ENCODE peak calls at places on chromosomes 13 and 19, in seven cellular contexts. D is astrocyte of the cerebellum; T is CD8-positive, alpha-beta T cell; P is bronchial epithelial cell; K is astrocyte of the spinal cord; S is adrenal gland; I is heart left ventricle. L is an unnamed sample.

GRCh38 chr19:16157601-16158000 is 14.1 kb downstream of the HSH2D start:
- DNase-seq in S (no peak), K (no peak), T (no peak), D (no peak), P (no peak), I (no peak), L (no peak)

GRCh38 chr13:98299243-98299953 is 122.3 kb upstream of the RNF113B start:
- DNase-seq in S (no peak), P (no peak), T (no peak), I (no peak), D (no peak), K (no peak), L (no peak)

GRCh38 chr13:113083402-113084061 is 22.1 kb upstream of the F7 start:
- DNase-seq in S (no peak), I (peak), D (no peak), T (peak), K (no peak), P (peak), L (no peak)

GRCh38 chr19:58227964-58228583 is 640 bp upstream of the ZNF544 start:
- DNase-seq in K (no peak), I (no peak), T (no peak), D (no peak), S (no peak), P (peak), L (no peak)

GRCh38 chr19:6509118-6509971 is 7.2 kb upstream of the TUBB4A start:
- DNase-seq in P (no peak), T (no peak), I (no peak), D (no peak), K (no peak), S (peak), L (no peak)

GRCh38 chr13:57631607-57632275 is at the start of gene PCDH17:
- DNase-seq in I (peak), T (no peak), D (no peak), K (peak), P (no peak), S (peak), L (peak)

GRCh38 chr13:82636119-82636518 is 1246.2 kb downstream of the SLITRK1 start:
- DNase-seq in T (no peak), D (no peak), K (no peak), P (peak), I (no peak), S (no peak), L (peak)

GRCh38 chr19:7658219-7658686 is 10.6 kb upstream of the RETN start:
- DNase-seq in D (no peak), S (no peak), I (no peak), P (no peak), T (peak), K (no peak), L (no peak)

GRCh38 chr13:112880976-112881540 is 88.0 kb upstream of the MCF2L start:
- DNase-seq in I (no peak), S (no peak), T (no peak), P (no peak), K (no peak), D (no peak), L (no peak)

GRCh38 chr19:5913739-5914357 is at the start of gene CAPS:
- DNase-seq in I (no peak), D (no peak), P (peak), S (peak), T (no peak), K (peak), L (peak)

GRCh38 chr19:56126983-56127780 is 6.1 kb upstream of the ZNF787 start:
- DNase-seq in T (no peak), K (no peak), D (no peak), P (no peak), S (no peak), I (no peak), L (no peak)

GRCh38 chr13:43154083-43154739 is 130.8 kb downstream of the DNAJC15 start:
- DNase-seq in D (no peak), T (no peak), K (no peak), P (no peak), S (no peak), I (no peak), L (peak)

GRCh38 chr19:16945762-16946465 is 57.1 kb downstream of the F2RL3 start:
- DNase-seq in S (no peak), I (no peak), K (no peak), P (no peak), T (no peak), D (no peak), L (no peak)

DNA sequence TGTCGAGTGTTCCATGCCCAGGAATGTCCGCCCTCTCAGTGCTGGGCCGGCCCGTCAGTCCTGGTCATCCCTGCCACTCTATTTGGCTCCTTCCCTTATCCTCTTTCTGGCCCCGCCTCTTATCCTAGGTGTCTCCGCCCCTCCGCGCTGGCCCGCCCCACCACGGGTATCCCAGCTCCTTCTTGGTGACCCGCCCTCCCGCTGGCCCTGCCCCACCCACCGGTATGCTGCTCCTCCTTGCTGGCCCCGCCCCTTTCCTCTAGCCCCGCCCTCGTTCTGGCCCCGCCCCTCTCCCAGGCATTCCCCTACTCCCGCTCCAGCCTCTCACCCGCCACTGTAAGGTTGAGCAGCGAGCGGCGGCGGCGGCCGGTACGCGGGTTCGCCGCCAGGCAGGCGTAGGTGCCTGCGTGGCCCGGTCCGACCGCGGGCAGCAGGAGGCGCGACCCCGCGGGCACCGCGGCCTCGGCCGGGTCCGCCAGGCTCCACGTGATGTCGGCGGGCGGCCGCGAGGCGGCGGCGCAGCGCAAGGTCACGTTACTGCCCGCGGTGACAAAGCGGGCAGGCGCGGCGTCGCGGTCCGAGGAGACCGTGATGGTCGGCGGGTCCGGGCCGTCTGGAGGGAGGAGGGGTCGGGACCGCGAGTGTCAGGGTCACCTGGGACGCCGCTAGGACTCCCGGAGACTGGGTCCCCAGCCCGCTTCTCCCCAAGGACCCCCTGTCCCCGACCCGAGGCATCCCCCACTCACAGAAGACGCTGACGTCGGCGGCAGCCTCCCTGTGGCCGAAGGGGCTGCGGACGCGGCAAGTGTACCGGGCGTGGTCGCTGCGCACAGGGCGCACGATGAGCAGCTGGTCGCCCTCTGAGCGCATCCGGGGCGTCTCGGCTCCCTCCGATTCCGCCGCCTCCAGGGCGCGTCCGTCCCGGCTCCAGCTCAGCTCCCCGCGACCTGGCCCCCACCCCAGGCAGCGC is 2.0 kb downstream of the VSIG10L start:
- DNase-seq in K (peak), I (peak), S (peak), T (peak), D (peak), P (peak), L (peak)
- TF ChIP-seq CTCF in K (no peak), I (no peak), S (no peak), T (no peak), D (no peak), P (peak), L (peak)

DNA sequence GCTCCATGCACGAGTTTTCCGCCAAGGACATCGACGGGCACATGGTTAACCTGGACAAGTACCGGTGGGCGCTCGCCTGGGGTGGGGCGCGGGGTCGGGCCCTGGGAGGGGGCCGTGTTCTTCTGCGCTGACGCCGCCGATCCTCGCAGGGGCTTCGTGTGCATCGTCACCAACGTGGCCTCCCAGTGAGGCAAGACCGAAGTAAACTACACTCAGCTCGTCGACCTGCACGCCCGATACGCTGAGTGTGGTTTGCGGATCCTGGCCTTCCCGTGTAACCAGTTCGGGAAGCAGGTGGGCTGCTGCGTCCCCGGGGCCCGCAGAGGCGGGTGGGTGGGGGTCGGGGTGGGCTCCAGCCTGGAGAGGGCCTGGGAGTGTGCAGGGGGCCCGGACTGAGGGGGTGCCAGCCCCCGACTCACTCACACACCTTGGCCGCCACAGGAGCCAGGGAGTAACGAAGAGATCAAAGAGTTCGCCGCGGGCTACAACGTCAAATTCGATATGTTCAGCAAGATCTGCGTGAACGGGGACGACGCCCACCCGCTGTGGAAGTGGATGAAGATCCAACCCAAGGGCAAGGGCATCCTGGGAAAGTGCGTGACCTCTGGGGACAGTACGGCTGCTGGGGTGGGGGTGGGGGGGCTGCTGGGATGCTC is 1.6 kb downstream of the GPX4 start:
- DNase-seq in S (no peak), I (no peak), D (no peak), K (no peak), T (no peak), P (no peak), L (no peak)
- H3K4me3 ChIP-seq in S (peak), I (peak), D (peak), K (peak), T (peak), P (peak), L (peak)

DNA sequence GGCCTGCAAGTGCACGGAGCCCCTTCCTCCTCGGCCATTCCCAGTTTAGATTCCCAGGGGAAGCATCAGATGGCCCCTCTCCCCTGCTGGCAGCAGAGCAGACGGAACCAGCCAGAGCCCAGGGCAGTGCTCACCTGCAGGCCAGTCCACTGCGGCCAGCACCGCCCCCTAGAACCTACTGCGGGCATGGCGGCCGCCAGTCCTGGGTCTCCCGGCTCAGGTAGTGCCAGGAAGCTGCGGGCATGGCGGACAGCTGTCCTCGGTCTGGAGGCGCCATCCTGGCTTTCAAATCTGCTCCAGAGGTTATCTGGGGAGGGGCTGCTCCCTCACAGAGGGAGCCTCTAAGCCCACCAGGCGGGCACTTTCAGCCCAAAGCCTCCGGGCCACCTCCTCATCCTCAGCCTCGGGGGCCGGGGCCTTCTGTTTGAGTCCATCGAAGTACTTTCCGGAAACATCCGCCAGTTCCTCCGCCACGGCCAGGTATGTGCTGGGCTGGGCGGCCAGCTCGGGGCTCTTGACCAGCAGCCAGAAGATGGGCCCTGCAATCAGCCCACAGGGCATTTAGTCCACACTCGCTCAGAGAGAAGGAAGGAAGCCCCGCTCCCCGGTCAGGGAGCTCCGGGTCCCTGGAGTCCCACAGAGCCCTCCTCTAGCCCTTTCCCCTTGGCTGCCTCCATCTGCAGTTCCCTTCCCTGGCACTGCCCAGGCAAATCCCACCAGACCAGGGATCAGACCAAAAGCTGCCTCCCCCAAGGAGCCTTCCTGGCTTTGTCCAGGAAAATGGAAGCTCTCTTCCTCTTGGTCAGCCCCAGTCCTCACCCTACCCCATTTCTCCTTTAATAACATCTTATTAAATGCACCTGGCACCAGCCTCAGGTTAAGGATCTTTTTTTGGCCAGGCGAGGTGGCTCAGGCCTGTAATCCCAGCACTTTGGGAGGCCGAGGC is 7.0 kb upstream of the GP6 start:
- DNase-seq in S (no peak), T (no peak), P (no peak), I (no peak), K (no peak), D (no peak), L (no peak)
- TF ChIP-seq CTCF in S (no peak), T (no peak), P (no peak), I (no peak), K (no peak), D (no peak), L (no peak)

GRCh38 chr13:24339937-24340607 is 30.7 kb downstream of the C1QTNF9 start:
- DNase-seq in D (no peak), K (no peak), T (no peak), P (no peak), S (no peak), I (no peak), L (no peak)

GRCh38 chr13:24341439-24341838 is 32.1 kb downstream of the C1QTNF9 start:
- DNase-seq in I (no peak), S (no peak), P (peak), K (peak), D (no peak), T (no peak), L (peak)

GRCh38 chr13:24338721-24339120 is 29.3 kb downstream of the C1QTNF9 start:
- DNase-seq in K (no peak), D (no peak), P (no peak), S (no peak), T (no peak), I (no peak), L (no peak)

DNA sequence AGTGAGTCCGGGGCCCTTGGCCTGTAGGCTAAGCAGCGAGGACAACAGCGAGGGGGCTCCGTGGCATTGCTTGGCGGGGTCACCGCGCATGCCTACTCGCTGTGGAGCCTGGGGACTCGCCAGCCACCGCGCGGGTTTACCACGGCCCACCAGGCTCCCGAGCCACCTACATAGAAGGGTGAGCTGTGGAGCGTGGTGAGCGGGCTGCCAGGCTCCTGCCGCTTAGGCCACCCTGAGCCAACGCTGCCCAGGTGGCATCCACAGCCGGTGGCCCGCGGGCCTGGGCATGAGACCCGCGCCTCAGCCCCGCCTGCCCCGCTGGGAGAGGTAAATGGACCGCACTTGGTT is 31.2 kb downstream of the C1QTNF9 start:
- DNase-seq in I (no peak), T (no peak), K (no peak), P (no peak), S (no peak), D (no peak), L (no peak)
- H3K4me3 ChIP-seq in I (no peak), T (no peak), K (no peak), P (no peak), S (no peak), D (no peak), L (no peak)

GRCh38 chr19:31548941-31549340 is 199.7 kb upstream of the TSHZ3 start:
- DNase-seq in S (no peak), I (no peak), P (no peak), T (no peak), D (no peak), K (peak), L (peak)
- TF ChIP-seq CTCF in S (peak), I (peak), P (peak), T (no peak), D (peak), K (peak), L (peak)

GRCh38 chr19:50387176-50387867 is 3.2 kb downstream of the POLD1 start:
- DNase-seq in S (no peak), I (no peak), P (peak), K (no peak), D (no peak), T (no peak), L (peak)
- H3K4me3 ChIP-seq in S (no peak), I (no peak), P (no peak), K (no peak), D (no peak), T (no peak), L (no peak)

DNA sequence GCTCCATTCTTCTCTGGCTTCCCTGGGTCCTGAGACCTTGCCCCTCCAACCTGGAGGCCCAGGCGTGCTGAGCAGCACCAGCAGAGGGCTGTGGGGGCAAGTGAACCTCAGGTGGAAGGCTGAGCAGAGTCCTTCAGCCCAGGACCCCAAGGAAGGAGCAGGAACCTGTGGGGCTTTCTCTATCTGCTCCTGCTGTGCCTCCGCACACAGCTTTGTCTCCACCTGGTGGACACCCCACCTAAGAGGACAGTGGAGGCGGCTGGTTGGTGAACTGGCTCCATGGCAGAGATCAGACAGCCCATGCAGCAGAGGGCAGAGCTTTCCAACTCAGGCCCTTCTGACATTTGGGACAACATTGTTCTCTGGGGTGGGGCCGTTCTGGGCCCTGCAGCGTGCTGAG is 19.7 kb downstream of the ZFR2 start:
- DNase-seq in D (no peak), P (peak), K (no peak), T (peak), I (no peak), S (no peak), L (peak)
- TF ChIP-seq CTCF in D (no peak), P (peak), K (peak), T (peak), I (no peak), S (no peak), L (peak)